ENCODE peak calls at places on chromosomes 4 and X, in eight cellular contexts. W is pancreas; R is dermis microvascular lymphatic vessel endothelial cell; J is activated CD8-positive, alpha-beta memory T cell treated with anti-CD3 and anti-CD28 coated beads for 1 hour; T is posterior vena cava; Z is 8988T; Q is ELR; K is anterior cingulate cortex. N is an unnamed sample.

GRCh38 chr4:23577398-23577797 is 312.4 kb downstream of the PPARGC1A start:
- DNase-seq in J (no peak), Z (no peak), T (no peak), K (no peak), W (no peak), R (no peak), Q (no peak), N (no peak)

GRCh38 chr4:55635760-55636621 is at the start of gene NMU:
- DNase-seq in J (no peak), K (no peak), T (peak), Z (peak), R (no peak), W (peak), Q (peak), N (no peak)

GRCh38 chr4:180150818-180151217 is 2092.4 kb upstream of the TENM3 start:
- DNase-seq in Q (peak), J (no peak), W (no peak), K (no peak), R (no peak), Z (no peak), T (no peak), N (no peak)

GRCh38 chr4:87035881-87036509 is 101.2 kb downstream of the AFF1 start:
- DNase-seq in J (no peak), R (no peak), K (no peak), Z (no peak), W (no peak), T (no peak), Q (no peak), N (no peak)

GRCh38 chr4:25032126-25032525 is 1.4 kb upstream of the LGI2 start:
- DNase-seq in Q (peak), Z (peak), R (no peak), T (no peak), J (no peak), W (no peak), K (no peak), N (no peak)

GRCh38 chr4:78557841-78558240 is 6.3 kb downstream of the ANXA3 start:
- DNase-seq in J (no peak), W (no peak), T (no peak), Q (no peak), K (no peak), Z (no peak), R (no peak), N (no peak)

GRCh38 chr4:159420162-159421057 is 317.5 kb downstream of the RAPGEF2 start:
- DNase-seq in Z (no peak), Q (no peak), K (no peak), T (no peak), W (no peak), R (no peak), J (no peak), N (no peak)

GRCh38 chr4:128757712-128758111 is 51.8 kb upstream of the JADE1 start:
- DNase-seq in J (no peak), R (no peak), W (peak), K (no peak), Z (no peak), T (no peak), Q (no peak), N (no peak)

GRCh38 chr4:184978211-184978610 is 40.1 kb upstream of the HELT start:
- DNase-seq in T (no peak), K (no peak), R (no peak), Q (no peak), W (peak), Z (no peak), J (no peak), N (no peak)

GRCh38 chr4:169311643-169312365 is 41.0 kb upstream of the SH3RF1 start:
- DNase-seq in K (no peak), T (no peak), R (peak), Q (peak), J (no peak), W (peak), Z (peak), N (no peak)

GRCh38 chr4:121277194-121278105 is 103.4 kb downstream of the QRFPR start:
- DNase-seq in R (peak), Z (no peak), W (no peak), K (no peak), T (no peak), J (no peak), Q (peak), N (no peak)

GRCh38 chrX:20530319-20530979 is 263.7 kb upstream of the RPS6KA3 start:
- DNase-seq in J (peak), T (no peak), Q (peak), R (peak), Z (peak), W (peak), K (peak), N (peak)

GRCh38 chr4:162061214-162061613 is 102.6 kb downstream of the FSTL5 start:
- DNase-seq in J (no peak), Q (peak), K (no peak), W (no peak), Z (no peak), R (no peak), T (no peak), N (no peak)

GRCh38 chr4:112560084-112560483 is 44.1 kb upstream of the NEUROG2 start:
- DNase-seq in Z (no peak), J (no peak), Q (no peak), W (no peak), T (no peak), K (no peak), R (no peak), N (no peak)

GRCh38 chrX:7647826-7648225 is 195.1 kb upstream of the VCX start:
- DNase-seq in Z (no peak), J (no peak), R (no peak), T (no peak), W (no peak), Q (no peak), K (no peak), N (no peak)

GRCh38 chr4:108168672-108169562 is at the start of gene LEF1:
- DNase-seq in Z (peak), J (peak), W (no peak), Q (peak), R (no peak), K (no peak), T (no peak), N (no peak)

GRCh38 chrX:49878834-49879655 is at the start of gene USP27X:
- DNase-seq in T (peak), Z (peak), Q (peak), R (no peak), K (peak), J (peak), W (peak), N (peak)

GRCh38 chr4:76804060-76804459 is 93.9 kb downstream of the SOWAHB start:
- DNase-seq in K (no peak), J (no peak), W (no peak), Z (no peak), T (no peak), Q (no peak), R (no peak), N (no peak)

GRCh38 chr4:76758290-76758882 is 139.6 kb downstream of the SOWAHB start:
- DNase-seq in K (no peak), J (no peak), Q (peak), Z (no peak), W (peak), T (no peak), R (peak), N (no peak)

GRCh38 chr4:41957634-41958033 is 22.4 kb downstream of the TMEM33 start:
- DNase-seq in T (no peak), R (no peak), W (no peak), K (no peak), Q (peak), J (no peak), Z (no peak), N (no peak)

GRCh38 chr4:55348436-55348835 is 2.4 kb downstream of the SRD5A3 start:
- DNase-seq in T (no peak), J (no peak), W (no peak), R (no peak), Z (no peak), K (no peak), Q (peak), N (no peak)

GRCh38 chrX:68163446-68163845 is 269.8 kb downstream of the OPHN1 start:
- DNase-seq in Z (no peak), Q (peak), K (no peak), T (no peak), R (peak), W (no peak), J (no peak), N (no peak)

GRCh38 chr4:81652069-81652478 is 180.4 kb upstream of the RASGEF1B start:
- DNase-seq in Q (no peak), Z (no peak), J (no peak), W (no peak), K (peak), T (no peak), R (no peak), N (no peak)

GRCh38 chrX:56783450-56783831 is 54.4 kb downstream of the NBDY start:
- DNase-seq in J (no peak), K (peak), T (peak), R (peak), Q (no peak), W (no peak), Z (no peak), N (no peak)

GRCh38 chr4:20901851-20902250 is 201.6 kb downstream of the PACRGL start:
- DNase-seq in R (no peak), Q (no peak), K (no peak), Z (no peak), W (no peak), T (no peak), J (no peak), N (no peak)

GRCh38 chr4:132502096-132502552 is 647.0 kb upstream of the PCDH10 start:
- DNase-seq in J (no peak), Q (peak), T (no peak), R (no peak), Z (no peak), K (no peak), W (no peak), N (no peak)

GRCh38 chr4:15345134-15345533 is 82.7 kb upstream of the C1QTNF7 start:
- DNase-seq in T (no peak), Q (no peak), J (no peak), K (no peak), Z (no peak), W (no peak), R (no peak), N (no peak)

GRCh38 chrX:133881893-133882292 is 103.5 kb downstream of the GPC3 start:
- DNase-seq in W (no peak), R (no peak), T (no peak), K (no peak), Q (no peak), Z (no peak), J (no peak), N (no peak)

GRCh38 chr4:77127837-77128621 is 29.0 kb upstream of the CCNG2 start:
- DNase-seq in R (no peak), K (no peak), T (no peak), W (no peak), Z (no peak), Q (no peak), J (no peak), N (no peak)

GRCh38 chrX:65576160-65576559 is 41.6 kb upstream of the LAS1L start:
- DNase-seq in J (no peak), W (no peak), Q (no peak), T (no peak), R (no peak), K (no peak), Z (no peak), N (no peak)

GRCh38 chr4:138192113-138192512 is 50.0 kb downstream of the SLC7A11 start:
- DNase-seq in J (no peak), W (no peak), T (no peak), R (no peak), K (no peak), Q (peak), Z (no peak), N (no peak)

GRCh38 chrX:129549124-129549523 is 9.1 kb downstream of the OCRL start:
- DNase-seq in Q (no peak), Z (no peak), R (no peak), J (no peak), W (no peak), T (no peak), K (no peak), N (no peak)

GRCh38 chrX:153351981-153352380 is 18.0 kb downstream of the ZNF275 start:
- DNase-seq in W (no peak), R (no peak), Z (no peak), Q (no peak), J (no peak), T (no peak), K (no peak), N (no peak)

GRCh38 chr4:77126844-77127614 is 30.0 kb upstream of the CCNG2 start:
- DNase-seq in W (no peak), Q (no peak), R (no peak), J (no peak), K (no peak), Z (no peak), T (no peak), N (no peak)

GRCh38 chr4:1644906-1645657 is 39.0 kb downstream of the FAM53A start:
- DNase-seq in Q (no peak), W (no peak), Z (no peak), J (no peak), R (no peak), T (no peak), K (peak), N (no peak)

GRCh38 chrX:106959897-106960296 is 39.7 kb downstream of the CLDN2 start:
- DNase-seq in Q (peak), W (no peak), J (no peak), R (no peak), K (no peak), Z (peak), T (no peak), N (no peak)

GRCh38 chr4:2070421-2071251 is 11.5 kb downstream of the NAT8L start:
- DNase-seq in W (no peak), R (no peak), T (peak), Z (no peak), J (no peak), Q (no peak), K (no peak), N (no peak)